ENCODE peak calls at places on chromosomes 11 and 22, in ten cellular contexts. B is esophagus squamous epithelium, A is PC-3, D is H54, X is NCI-H1417, U is ELF-1, L is body of pancreas, M is fibroblast of lung, F is left cardiac atrium, S is adrenal gland. V is an unnamed sample.

GRCh38 chr11:62547691-62548281 is 1.2 kb upstream of the AHNAK start:
- DNase-seq in U (peak), A (peak), D (peak), B (no peak), M (peak), S (no peak), L (peak), X (no peak), F (peak), V (peak)

GRCh38 chr11:10925149-10925926 is 67.5 kb upstream of the ZBED5 start:
- DNase-seq in F (no peak), U (peak), X (no peak), B (no peak), L (no peak), D (no peak), M (no peak), A (peak), S (no peak), V (no peak)

GRCh38 chr11:113906515-113906914 is 1.9 kb downstream of the HTR3B start:
- DNase-seq in S (no peak), A (no peak), U (no peak), F (no peak), X (no peak), B (no peak), D (no peak), M (no peak), L (peak), V (no peak)

GRCh38 chr22:17851754-17852153 is 77.5 kb upstream of the BID start:
- DNase-seq in X (no peak), B (no peak), D (no peak), S (no peak), U (peak), M (no peak), L (no peak), A (no peak), F (peak), V (no peak)

GRCh38 chr11:71481101-71481960 is 28.3 kb downstream of the NADSYN1 start:
- DNase-seq in X (no peak), U (peak), L (no peak), M (no peak), B (no peak), A (peak), S (no peak), D (no peak), F (peak), V (no peak)

GRCh38 chr22:40510965-40511364 is 125.6 kb downstream of the MRTFA start:
- DNase-seq in L (no peak), S (no peak), M (no peak), U (no peak), F (no peak), B (no peak), A (no peak), D (no peak), X (no peak), V (no peak)

GRCh38 chr11:36088234-36088975 is 144.5 kb downstream of the LDLRAD3 start:
- DNase-seq in A (no peak), M (peak), D (no peak), U (no peak), L (no peak), F (no peak), B (no peak), X (no peak), S (no peak), V (no peak)

GRCh38 chr11:104668797-104669463 is 229.3 kb downstream of the CASP12 start:
- DNase-seq in B (no peak), M (peak), F (no peak), A (peak), U (no peak), D (peak), L (no peak), X (no peak), S (no peak), V (no peak)

GRCh38 chr11:57536947-57537654 is at the start of gene SMTNL1:
- DNase-seq in A (no peak), X (peak), U (no peak), D (no peak), F (no peak), S (no peak), B (no peak), M (no peak), L (no peak), V (peak)

GRCh38 chr11:6022954-6023353 is 7.6 kb downstream of the OR56A1 start:
- DNase-seq in M (peak), U (peak), B (no peak), S (no peak), L (no peak), X (peak), D (no peak), F (no peak), A (peak), V (peak)

GRCh38 chr11:34501500-34501899 is 12.1 kb downstream of the ELF5 start:
- DNase-seq in B (no peak), A (peak), U (no peak), D (peak), S (no peak), X (no peak), M (peak), L (no peak), F (no peak), V (peak)

GRCh38 chr22:45919504-45920286 is 57.3 kb downstream of the WNT7B start:
- DNase-seq in X (no peak), D (no peak), A (peak), U (no peak), F (no peak), L (peak), S (no peak), M (no peak), B (no peak), V (no peak)

GRCh38 chr11:65555693-65556231 is 2.4 kb downstream of the LTBP3 start:
- DNase-seq in U (no peak), S (peak), X (no peak), D (peak), F (peak), L (no peak), M (peak), B (no peak), A (peak), V (no peak)

GRCh38 chr11:128488471-128488870 is 98.9 kb downstream of the ETS1 start:
- DNase-seq in M (peak), X (no peak), S (no peak), U (no peak), A (peak), L (no peak), F (no peak), B (no peak), D (peak), V (no peak)

GRCh38 chr11:95337972-95338429 is 107.0 kb upstream of the SESN3 start:
- DNase-seq in D (no peak), A (no peak), U (no peak), X (no peak), B (no peak), M (no peak), L (no peak), S (no peak), F (no peak), V (no peak)

GRCh38 chr11:80993561-80993960 is 1552.7 kb upstream of the TENM4 start:
- DNase-seq in D (no peak), B (no peak), S (no peak), U (no peak), M (peak), F (no peak), L (no peak), A (no peak), X (no peak), V (no peak)

GRCh38 chr22:20154602-20155183 is 3.8 kb upstream of the CCDC188 start:
- DNase-seq in D (no peak), F (no peak), S (no peak), U (no peak), L (no peak), M (no peak), B (no peak), A (no peak), X (no peak), V (no peak)

GRCh38 chr11:9039194-9039593 is 35.4 kb upstream of the NRIP3 start:
- DNase-seq in X (no peak), L (no peak), S (no peak), M (peak), U (no peak), B (no peak), F (no peak), A (peak), D (no peak), V (no peak)

GRCh38 chr11:124285610-124286344 is 28.0 kb downstream of the OR8D1 start:
- DNase-seq in M (peak), D (no peak), A (peak), S (no peak), L (no peak), X (no peak), B (no peak), U (no peak), F (no peak), V (no peak)

GRCh38 chr11:90204832-90205646 is 17.8 kb downstream of the CHORDC1 start:
- DNase-seq in M (peak), F (no peak), B (no peak), U (peak), D (no peak), X (peak), S (no peak), L (peak), A (peak), V (peak)

GRCh38 chr22:29524440-29525191 is 28.9 kb downstream of the THOC5 start:
- DNase-seq in M (peak), S (peak), X (no peak), U (peak), A (peak), L (peak), F (peak), B (no peak), D (no peak), V (no peak)

GRCh38 chr11:65435330-65435931 is 12.8 kb downstream of the NEAT1 start:
- DNase-seq in M (no peak), A (no peak), F (peak), X (no peak), U (no peak), S (peak), D (no peak), L (peak), B (no peak), V (no peak)

GRCh38 chr11:36471577-36471976 is 38.5 kb downstream of the TRAF6 start:
- DNase-seq in L (no peak), A (no peak), S (no peak), F (no peak), X (no peak), U (no peak), M (no peak), D (no peak), B (no peak), V (no peak)

GRCh38 chr22:18104566-18104965 is 6.0 kb upstream of the TUBA8 start:
- DNase-seq in S (no peak), F (no peak), D (no peak), M (peak), U (no peak), X (no peak), L (no peak), B (no peak), A (no peak), V (no peak)

GRCh38 chr11:111081021-111081511 is 164.5 kb upstream of the POU2AF2 start:
- DNase-seq in L (no peak), X (peak), D (no peak), U (no peak), S (no peak), B (no peak), F (no peak), A (no peak), M (no peak), V (peak)

GRCh38 chr11:44870142-44870541 is 80.5 kb downstream of the TP53I11 start:
- DNase-seq in U (no peak), M (no peak), F (no peak), D (no peak), X (no peak), S (no peak), B (no peak), A (no peak), L (no peak), V (no peak)

GRCh38 chr22:29854432-29854831 is 16.4 kb upstream of the ASCC2 start:
- DNase-seq in X (no peak), L (no peak), M (no peak), F (no peak), U (no peak), A (no peak), B (no peak), D (no peak), S (no peak), V (no peak)

GRCh38 chr11:69229521-69229920 is 64.4 kb upstream of the MYEOV start:
- DNase-seq in B (no peak), D (no peak), S (no peak), U (no peak), F (no peak), X (no peak), M (no peak), A (no peak), L (no peak), V (no peak)

GRCh38 chr11:85750646-85751045 is 60.3 kb downstream of the SYTL2 start:
- DNase-seq in F (no peak), M (no peak), D (no peak), U (no peak), L (no peak), X (no peak), B (no peak), A (no peak), S (no peak), V (no peak)

GRCh38 chr11:95111923-95112540 is 22.4 kb downstream of the ENDOD1 start:
- DNase-seq in D (no peak), U (no peak), L (no peak), X (no peak), M (no peak), A (no peak), S (no peak), F (no peak), B (no peak), V (no peak)

GRCh38 chr22:26681395-26681821 is 24.0 kb downstream of the MIAT start:
- DNase-seq in X (no peak), F (no peak), U (peak), A (no peak), L (no peak), B (no peak), M (peak), D (no peak), S (no peak), V (peak)

GRCh38 chr11:93542753-93543246 is 391 bp downstream of the SMCO4 start:
- DNase-seq in F (peak), M (no peak), U (no peak), D (no peak), L (no peak), A (no peak), S (peak), B (no peak), X (peak), V (peak)

GRCh38 chr11:69691449-69691848 is 12.4 kb downstream of the FGF19 start:
- DNase-seq in A (no peak), S (no peak), M (no peak), D (no peak), B (no peak), U (no peak), F (no peak), L (no peak), X (no peak), V (no peak)

GRCh38 chr11:124086447-124086846 is 28.8 kb upstream of the VWA5A start:
- DNase-seq in X (peak), A (no peak), U (no peak), L (no peak), S (no peak), B (no peak), F (no peak), D (no peak), M (no peak), V (peak)

GRCh38 chr11:68946416-68947090 is 34.2 kb downstream of the MRGPRD start:
- DNase-seq in X (no peak), U (no peak), B (no peak), S (peak), F (peak), L (no peak), A (peak), M (peak), D (peak), V (peak)

GRCh38 chr11:115505165-115505564 is 950 bp upstream of the CADM1 start:
- DNase-seq in L (no peak), D (no peak), S (no peak), A (no peak), X (peak), B (no peak), M (no peak), F (no peak), U (no peak), V (peak)

GRCh38 chr11:12286606-12287005 is 90.8 kb upstream of the PARVA start:
- DNase-seq in D (no peak), X (no peak), M (no peak), S (no peak), F (no peak), A (no peak), B (no peak), L (no peak), U (no peak), V (no peak)

GRCh38 chr11:7899418-7899817 is 31.6 kb downstream of the OR10A6 start:
- DNase-seq in B (no peak), F (no peak), X (no peak), M (no peak), A (no peak), S (no peak), L (no peak), D (no peak), U (no peak), V (no peak)

GRCh38 chr11:121194731-121195596 is 93.9 kb downstream of the TECTA start:
- DNase-seq in F (no peak), U (peak), X (peak), D (peak), M (peak), B (no peak), A (peak), L (peak), S (peak), V (peak)

V was measured in left kidney.